ENCODE peak calls at places on chromosomes 4 and X, in eight cellular contexts. C is testis, I is fibroblast of lung, E is IMR-90, U is ovary, L is left ventricle myocardium inferior, Q is HL-60, S is heart left ventricle. A is an unnamed sample.

GRCh38 chr4:119020158-119020557 is 115.5 kb upstream of the MYOZ2 start:
- DNase-seq in C (no peak), I (peak), E (peak), U (no peak), L (no peak), Q (no peak), S (no peak), A (no peak)

GRCh38 chrX:123236868-123237267 is 52.8 kb downstream of the GRIA3 start:
- DNase-seq in C (no peak), I (peak), E (no peak), U (no peak), L (no peak), Q (no peak), S (no peak), A (no peak)

GRCh38 chrX:3176439-3176820 is 135.2 kb downstream of the ARSF start:
- DNase-seq in C (no peak), I (peak), E (peak), U (no peak), L (no peak), Q (no peak), S (no peak), A (no peak)

GRCh38 chrX:83326517-83326916 is 181.6 kb upstream of the POU3F4 start:
- DNase-seq in C (no peak), I (no peak), E (no peak), U (no peak), L (no peak), Q (no peak), S (no peak), A (no peak)

GRCh38 chr4:72591547-72591946 is 22.5 kb upstream of the ADAMTS3 start:
- DNase-seq in C (no peak), I (peak), E (no peak), U (no peak), L (no peak), Q (no peak), S (no peak), A (no peak)

GRCh38 chr4:57039345-57039744 is 60.6 kb downstream of the POLR2B start:
- DNase-seq in C (no peak), I (no peak), E (no peak), U (no peak), L (no peak), Q (no peak), S (no peak), A (no peak)

GRCh38 chr4:6768539-6768905 is 14.0 kb upstream of the KIAA0232 start:
- DNase-seq in C (no peak), I (peak), E (peak), U (no peak), L (no peak), Q (no peak), S (peak), A (no peak)

GRCh38 chr4:20698382-20698781 is 1.9 kb upstream of the PACRGL start:
- DNase-seq in C (no peak), I (no peak), E (no peak), U (no peak), L (no peak), Q (peak), S (no peak), A (no peak)

GRCh38 chrX:47864785-47865184 is 28.1 kb downstream of the ZNF81 start:
- DNase-seq in C (no peak), I (no peak), E (no peak), U (no peak), L (no peak), Q (no peak), S (no peak), A (no peak)

GRCh38 chr4:59553063-59553738 is 1646.9 kb upstream of the ADGRL3 start:
- DNase-seq in C (no peak), I (peak), E (no peak), U (no peak), L (no peak), Q (no peak), S (no peak), A (no peak)

GRCh38 chr4:59553739-59554126 is 1646.4 kb upstream of the ADGRL3 start:
- DNase-seq in C (no peak), I (peak), E (no peak), U (no peak), L (no peak), Q (no peak), S (no peak), A (no peak)
- H3K4me3 ChIP-seq in C (no peak), I (no peak), E (no peak), U (no peak), L (no peak), Q (no peak), S (no peak), A (no peak)

GRCh38 chrX:46204721-46205422 is 340.3 kb downstream of the ZNF674 start:
- DNase-seq in C (no peak), I (no peak), E (no peak), U (no peak), L (no peak), Q (no peak), S (no peak), A (no peak)
- H3K27ac ChIP-seq in C (no peak), I (no peak), E (no peak), U (no peak), L (no peak), Q (no peak), S (no peak), A (no peak)

DNA sequence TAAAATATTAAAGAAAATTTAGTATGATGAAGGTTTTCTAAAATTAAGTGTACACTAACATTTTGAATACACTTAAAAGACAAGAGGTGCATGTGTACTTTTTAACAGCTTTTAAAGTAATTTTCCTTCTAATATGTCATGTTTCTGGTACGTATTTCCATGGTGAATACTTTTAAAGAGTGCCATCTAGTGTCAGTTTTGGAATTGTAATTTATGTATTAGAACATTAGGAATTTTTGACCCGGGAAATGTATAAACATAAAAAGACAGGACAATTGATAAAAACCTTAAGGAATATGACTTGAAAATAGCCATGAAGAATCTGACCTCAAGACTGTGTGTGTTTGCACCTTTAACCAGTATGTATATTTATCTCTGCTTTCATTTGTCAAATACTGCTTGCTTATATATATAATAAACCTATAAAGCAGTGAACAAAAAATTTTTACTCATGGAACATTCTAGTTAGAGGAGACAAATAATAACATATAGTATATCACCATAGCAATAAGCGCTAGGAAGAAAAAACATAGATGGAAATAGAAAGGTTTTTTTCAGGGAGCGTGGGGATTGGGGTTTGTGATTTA is 7.2 kb downstream of the GSTCD start:
- DNase-seq in C (no peak), I (peak), E (peak), U (no peak), L (no peak), Q (no peak), S (no peak), A (no peak)
- TF ChIP-seq CTCF in C (no peak), I (no peak), E (peak), U (no peak), L (peak), Q (peak), S (peak), A (peak)

GRCh38 chr4:17094811-17095210 is 196.4 kb upstream of the LDB2 start:
- DNase-seq in C (no peak), I (peak), E (peak), U (no peak), L (no peak), Q (no peak), S (no peak), A (no peak)

GRCh38 chr4:17095771-17096170 is 197.3 kb upstream of the LDB2 start:
- DNase-seq in C (no peak), I (no peak), E (no peak), U (no peak), L (no peak), Q (no peak), S (no peak), A (no peak)

GRCh38 chr4:17091104-17091503 is 192.7 kb upstream of the LDB2 start:
- DNase-seq in C (no peak), I (no peak), E (no peak), U (no peak), L (no peak), Q (no peak), S (no peak), A (no peak)

GRCh38 chr4:17094209-17094608 is 195.8 kb upstream of the LDB2 start:
- DNase-seq in C (peak), I (peak), E (no peak), U (no peak), L (no peak), Q (no peak), S (no peak), A (no peak)

GRCh38 chr4:17092990-17093880 is 194.8 kb upstream of the LDB2 start:
- DNase-seq in C (no peak), I (no peak), E (no peak), U (no peak), L (no peak), Q (no peak), S (no peak), A (no peak)
- H3K4me3 ChIP-seq in C (no peak), I (no peak), E (no peak), U (no peak), L (no peak), Q (no peak), S (no peak), A (no peak)

GRCh38 chr4:39699676-39700409 is 1.9 kb downstream of the UBE2K start:
- DNase-seq in C (no peak), I (peak), E (peak), U (no peak), L (no peak), Q (no peak), S (no peak), A (no peak)
- H3K27ac ChIP-seq in C (no peak), I (no peak), E (no peak), U (no peak), L (peak), Q (peak), S (no peak), A (no peak)

GRCh38 chr4:94843222-94843621 is 85.5 kb downstream of the BMPR1B start:
- DNase-seq in C (no peak), I (no peak), E (no peak), U (no peak), L (no peak), Q (no peak), S (no peak), A (no peak)

GRCh38 chr4:94849901-94850300 is 92.1 kb downstream of the BMPR1B start:
- DNase-seq in C (no peak), I (no peak), E (no peak), U (no peak), L (no peak), Q (no peak), S (no peak), A (no peak)

GRCh38 chr4:94852601-94853000 is 94.8 kb downstream of the BMPR1B start:
- DNase-seq in C (no peak), I (no peak), E (no peak), U (no peak), L (no peak), Q (no peak), S (no peak), A (no peak)

DNA sequence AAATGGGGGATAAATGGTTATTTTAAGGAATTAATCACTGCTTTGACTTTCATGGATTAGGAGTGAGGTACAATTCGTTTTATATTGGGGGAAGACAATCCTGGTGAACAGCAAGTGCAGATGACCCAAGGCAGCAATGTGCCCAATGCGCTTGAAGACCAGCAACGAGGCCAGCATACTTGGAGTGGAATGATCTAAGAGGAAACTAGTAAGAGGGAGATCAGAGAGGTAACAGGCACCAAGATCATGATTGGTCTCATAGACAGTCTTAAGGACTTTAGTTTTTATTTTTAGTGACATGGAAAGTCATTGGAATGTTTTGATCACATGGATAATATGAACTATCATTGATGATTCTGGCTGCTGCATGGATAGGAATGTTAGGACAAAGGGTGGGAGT is 90.6 kb downstream of the BMPR1B start:
- DNase-seq in C (no peak), I (no peak), E (no peak), U (no peak), L (no peak), Q (no peak), S (no peak), A (no peak)
- TF ChIP-seq CTCF in C (no peak), I (no peak), E (no peak), U (no peak), L (no peak), Q (no peak), S (no peak), A (no peak)

DNA sequence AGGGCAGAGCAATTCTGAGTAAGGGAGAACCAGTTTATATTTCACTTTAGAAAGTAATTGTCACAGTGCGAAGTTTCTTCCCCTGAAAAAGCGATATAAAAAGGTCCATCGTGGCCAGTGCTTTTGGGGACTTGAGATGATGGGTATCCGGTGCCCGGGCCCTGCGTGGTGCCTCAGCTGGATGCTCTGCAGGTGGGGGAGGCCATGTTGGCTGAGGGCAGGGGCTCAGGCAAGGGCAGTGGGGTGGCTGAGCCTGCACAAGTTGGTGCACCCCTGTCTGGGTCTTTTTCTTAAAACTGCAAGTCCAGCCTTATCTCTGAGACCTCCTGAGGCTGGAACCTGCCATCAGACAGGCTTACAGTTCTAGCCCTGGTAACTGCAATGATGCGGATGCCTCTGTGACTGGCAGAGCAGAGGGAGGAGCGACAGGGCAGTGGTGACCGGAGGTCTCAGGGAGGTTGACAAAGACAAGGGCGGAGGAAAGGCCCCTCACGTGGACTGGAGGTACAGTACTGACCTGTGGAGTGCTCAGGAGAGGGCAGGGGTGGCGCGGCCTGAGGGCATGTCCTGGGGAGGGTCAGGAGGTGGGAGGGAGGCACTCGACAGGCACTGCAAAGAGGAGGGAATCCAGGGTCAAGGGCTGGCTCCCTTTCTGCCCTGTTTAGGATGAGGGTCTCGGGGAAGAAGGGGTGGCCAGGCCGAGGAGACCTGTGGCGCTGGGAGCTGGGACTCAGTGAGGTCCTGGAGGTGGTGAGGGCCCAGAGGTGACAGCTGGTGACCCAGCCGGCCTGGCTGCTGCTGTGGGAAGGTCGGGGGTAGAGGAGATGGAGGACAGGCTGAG is 1.8 kb downstream of the RGS12 start:
- DNase-seq in C (no peak), I (no peak), E (no peak), U (no peak), L (no peak), Q (no peak), S (no peak), A (no peak)
- H3K4me3 ChIP-seq in C (no peak), I (peak), E (peak), U (no peak), L (peak), Q (no peak), S (peak), A (no peak)

A was measured in dorsolateral prefrontal cortex.